ENCODE peak calls at places on chromosome 18, in four cellular contexts. M is astrocyte, T is cardiac muscle cell, E is tibial nerve. F is an unnamed sample.

GRCh38 chr18:77173274-77174030 is 40.9 kb upstream of the MBP start:
- DNase-seq in M (no peak), T (no peak), E (no peak), F (no peak)

GRCh38 chr18:70442933-70443332 is 154.1 kb downstream of the SOCS6 start:
- DNase-seq in M (no peak), T (no peak), E (no peak), F (no peak)

GRCh38 chr18:58180738-58181353 is 136.8 kb downstream of the NEDD4L start:
- DNase-seq in M (no peak), T (peak; percentile 58), E (peak; percentile 25), F (no peak)

GRCh38 chr18:67517224-67517765 is 775 bp upstream of the DSEL start:
- DNase-seq in M (no peak), T (no peak), E (no peak), F (no peak)

GRCh38 chr18:24734058-24734457 is 273.6 kb downstream of the HRH4 start:
- DNase-seq in M (no peak), T (no peak), E (no peak), F (no peak)

GRCh38 chr18:61400016-61400630 is 66.9 kb downstream of the CDH20 start:
- DNase-seq in M (peak; percentile 3), T (peak; percentile 12), E (no peak), F (no peak)

GRCh38 chr18:58097907-58098166 is 53.8 kb downstream of the NEDD4L start:
- DNase-seq in M (no peak), T (no peak), E (no peak), F (no peak)

GRCh38 chr18:74806700-74807416 is 209.2 kb downstream of the ZNF407 start:
- DNase-seq in M (peak; percentile 92), T (peak; percentile 52), E (no peak), F (no peak)

GRCh38 chr18:51890762-51891161 is 449.2 kb upstream of the DCC start:
- DNase-seq in M (peak; percentile 16), T (no peak), E (no peak), F (no peak)

GRCh38 chr18:54690198-54690597 is 99.2 kb downstream of the DYNAP start:
- DNase-seq in M (peak; percentile 57), T (no peak), E (no peak), F (no peak)

GRCh38 chr18:48563027-48563426 is 24.2 kb downstream of the CTIF start:
- DNase-seq in M (peak; percentile 82), T (peak; percentile 64), E (no peak), F (no peak)

GRCh38 chr18:22964116-22964515 is 31.0 kb downstream of the RBBP8 start:
- DNase-seq in M (peak; percentile 34), T (peak; percentile 21), E (no peak), F (no peak)

GRCh38 chr18:79365701-79366100 is 30.0 kb upstream of the NFATC1 start:
- DNase-seq in M (peak; percentile 73), T (no peak), E (no peak), F (no peak)

GRCh38 chr18:48325115-48325670 is 84.0 kb downstream of the ZBTB7C start:
- DNase-seq in M (no peak), T (no peak), E (no peak), F (no peak)

GRCh38 chr18:48036191-48036590 is 105.7 kb upstream of the SMAD2 start:
- DNase-seq in M (peak; percentile 6), T (peak; percentile 27), E (no peak), F (no peak)

GRCh38 chr18:54775686-54776085 is 52.6 kb upstream of the RAB27B start:
- DNase-seq in M (peak; percentile 87), T (peak; percentile 77), E (no peak), F (no peak)

GRCh38 chr18:13756671-13757070 is 30.2 kb downstream of the RNMT start:
- DNase-seq in M (no peak), T (no peak), E (no peak), F (no peak)

GRCh38 chr18:35024965-35025364 is 16.2 kb upstream of the MAPRE2 start:
- DNase-seq in M (peak; percentile 88), T (peak; percentile 92), E (peak; percentile 55), F (no peak)

GRCh38 chr18:75223687-75224347 is 13.2 kb downstream of the TSHZ1 start:
- DNase-seq in M (peak; percentile 50), T (no peak), E (no peak), F (no peak)

GRCh38 chr18:46696268-46696667 is 39.2 kb upstream of the LOXHD1 start:
- DNase-seq in M (no peak), T (no peak), E (no peak), F (no peak)

GRCh38 chr18:986071-986470 is 81.4 kb downstream of the ADCYAP1 start:
- DNase-seq in M (no peak), T (no peak), E (no peak), F (no peak)

GRCh38 chr18:45554070-45554767 is 61.1 kb upstream of the SLC14A2 start:
- DNase-seq in M (no peak), T (peak; percentile 19), E (no peak), F (no peak)

GRCh38 chr18:52531836-52532235 is 191.8 kb downstream of the DCC start:
- DNase-seq in M (no peak), T (no peak), E (no peak), F (no peak)

GRCh38 chr18:45107425-45107824 is 426.7 kb downstream of the SETBP1 start:
- DNase-seq in M (peak; percentile 82), T (peak; percentile 76), E (no peak), F (no peak)

GRCh38 chr18:21242141-21243040 is at the start of gene GREB1L:
- DNase-seq in M (peak; percentile 53), T (peak; percentile 62), E (peak; percentile 20), F (no peak)

GRCh38 chr18:70085641-70086040 is 119.8 kb downstream of the RTTN start:
- DNase-seq in M (no peak), T (no peak), E (no peak), F (no peak)

GRCh38 chr18:63111549-63112402 is 207.8 kb downstream of the BCL2 start:
- DNase-seq in M (no peak), T (no peak), E (no peak), F (no peak)

GRCh38 chr18:54260376-54261072 is 8.8 kb upstream of the POLI start:
- DNase-seq in M (no peak), T (peak; percentile 82), E (no peak), F (no peak)

GRCh38 chr18:75207298-75208054 is 1.5 kb downstream of the PTGR3 start:
- DNase-seq in M (peak; percentile 59), T (no peak), E (no peak), F (no peak)

GRCh38 chr18:77765468-77765867 is 515.8 kb downstream of the GALR1 start:
- DNase-seq in M (no peak), T (peak; percentile 1), E (no peak), F (no peak)

GRCh38 chr18:29154196-29154757 is 977.3 kb upstream of the CDH2 start:
- DNase-seq in M (peak; percentile 73), T (peak; percentile 18), E (no peak), F (no peak)

GRCh38 chr18:69529151-69529550 is 128.5 kb downstream of the DOK6 start:
- DNase-seq in M (no peak), T (no peak), E (no peak), F (no peak)

DNA sequence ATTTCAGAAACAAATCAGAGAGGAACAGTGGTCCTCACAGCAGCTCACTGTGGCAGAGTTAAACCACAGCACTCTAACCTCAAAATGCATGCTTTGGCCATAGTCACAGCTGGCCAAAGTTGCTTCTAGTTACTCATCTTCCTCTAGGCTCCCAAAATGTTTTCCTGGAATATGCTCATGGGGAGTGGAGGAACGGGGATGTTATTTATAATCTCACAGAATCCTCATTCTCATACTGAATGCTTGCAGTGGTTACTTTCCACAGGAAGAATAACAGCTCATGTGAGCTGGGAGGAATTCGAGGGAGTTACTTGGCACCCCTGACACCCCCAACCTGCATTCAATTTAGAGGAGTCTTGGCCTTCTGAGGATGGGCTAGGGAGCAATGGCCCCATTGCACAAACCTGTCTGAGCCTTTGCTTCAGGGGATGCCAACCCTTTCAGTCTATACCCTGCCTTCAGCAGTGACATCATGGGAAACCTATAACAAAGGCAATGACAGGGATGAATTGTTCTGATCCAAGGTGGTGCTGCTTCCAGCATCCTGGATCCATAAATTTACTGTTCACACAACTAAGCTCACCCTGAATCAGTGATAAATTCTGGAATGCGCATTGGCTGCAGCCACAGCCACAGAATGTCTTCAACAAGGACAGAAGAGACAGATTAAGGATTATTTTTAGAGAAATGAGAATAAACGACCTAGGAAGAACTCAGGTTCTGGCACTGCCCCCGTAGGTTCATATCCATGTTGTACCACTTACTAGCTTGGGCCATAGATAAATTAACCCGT is 22.5 kb upstream of the CCBE1 start:
- DNase-seq in M (peak; percentile 94), T (peak; percentile 74), E (no peak), F (no peak)
- H3K4me1 ChIP-seq in M (peaks cover 45% of the 10 kb centered on the region), T (no peaks in the 10 kb centered on the region), E (no peaks in the 10 kb centered on the region), F (no peaks in the 10 kb centered on the region)

GRCh38 chr18:26190506-26190905 is 35.7 kb upstream of the TAF4B start:
- DNase-seq in M (no peak), T (no peak), E (no peak), F (no peak)

GRCh38 chr18:26181343-26181826 is 44.9 kb upstream of the TAF4B start:
- DNase-seq in M (no peak), T (no peak), E (no peak), F (no peak)

DNA sequence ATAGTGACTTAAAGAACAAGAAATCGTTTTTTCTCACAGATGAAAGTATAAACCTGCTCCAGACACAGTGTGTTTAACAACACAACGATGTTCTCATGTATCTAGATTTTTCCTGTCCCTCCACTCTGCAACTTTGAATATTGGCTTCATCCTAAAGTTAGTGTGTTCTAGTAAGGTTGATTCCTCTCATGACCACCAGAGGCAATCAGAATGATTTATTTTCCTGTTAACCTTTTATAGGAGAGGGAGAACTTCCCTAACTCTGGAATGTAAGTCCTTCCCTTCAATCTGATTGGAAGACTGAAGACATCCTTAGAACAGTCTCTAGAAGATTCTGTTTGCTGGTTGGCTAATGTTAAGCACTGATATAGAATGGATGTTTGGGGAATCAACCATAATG is 41.0 kb upstream of the TAF4B start:
- DNase-seq in M (no peak), T (peak; percentile 1), E (no peak), F (no peak)
- H3K4me1 ChIP-seq in M (no peaks in the 10 kb centered on the region), T (no peaks in the 10 kb centered on the region), E (no peaks in the 10 kb centered on the region), F (no peaks in the 10 kb centered on the region)

DNA sequence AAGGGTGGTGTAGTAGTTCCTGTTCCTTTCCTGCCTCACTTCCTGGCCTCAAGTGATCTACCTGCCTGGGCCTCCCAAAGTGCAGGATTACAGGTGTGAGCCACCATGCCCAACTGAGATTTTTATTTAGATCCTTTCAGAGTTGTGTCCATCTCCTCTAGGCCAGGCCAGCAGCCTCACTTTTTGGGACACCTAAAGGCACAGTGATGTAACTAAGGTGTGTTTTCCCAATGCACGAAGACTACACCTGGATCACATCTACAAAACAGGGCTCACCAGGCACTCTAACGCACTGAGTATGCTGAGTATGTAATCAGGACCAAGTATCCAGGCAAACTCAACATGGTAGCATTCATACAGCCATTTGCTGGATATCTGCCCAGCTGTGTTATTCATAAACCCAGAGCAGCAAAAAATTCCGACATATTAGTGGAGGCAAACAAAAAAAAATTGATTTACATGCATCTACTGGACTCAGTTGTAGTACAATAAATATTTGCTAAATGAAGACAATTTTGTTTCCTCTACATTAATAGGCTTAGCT is 33.8 kb downstream of the LPIN2 start:
- DNase-seq in M (peak; percentile 70), T (peak; percentile 68), E (no peak), F (no peak)
- H3K4me1 ChIP-seq in M (peaks cover 34% of the 10 kb centered on the region), T (peaks cover 28% of the 10 kb centered on the region), E (peaks cover 55% of the 10 kb centered on the region), F (peaks cover 66% of the 10 kb centered on the region)

GRCh38 chr18:49632588-49632987 is 70.7 kb downstream of the LIPG start:
- DNase-seq in M (no peak), T (no peak), E (no peak), F (no peak)

GRCh38 chr18:49628993-49629795 is 67.3 kb downstream of the LIPG start:
- DNase-seq in M (no peak), T (no peak), E (no peak), F (no peak)

GRCh38 chr18:49631146-49631866 is 69.4 kb downstream of the LIPG start:
- DNase-seq in M (no peak), T (no peak), E (no peak), F (no peak)

GRCh38 chr18:49628119-49628518 is 66.3 kb downstream of the LIPG start:
- DNase-seq in M (no peak), T (no peak), E (no peak), F (no peak)

GRCh38 chr18:49630246-49630699 is 68.4 kb downstream of the LIPG start:
- DNase-seq in M (no peak), T (peak; percentile 46), E (no peak), F (no peak)
- H3K4me1 ChIP-seq in M (no peaks in the 10 kb centered on the region), T (no peaks in the 10 kb centered on the region), E (no peaks in the 10 kb centered on the region), F (no peaks in the 10 kb centered on the region)